ENCODE peak calls at places on chromosomes 11 and 22, in ten cellular contexts. One of them, this sample, is unnamed. For H3K27me3, the result is how much of the 10 kb centered on the place peaks cover.

GRCh38 chr11:35347921-35348331 is 71.4 kb downstream of the SLC1A2 start:
- DNase-seq in right lobe of liver: no peak
- DNase-seq in psoas muscle: peak
- DNase-seq in heart left ventricle: peak
- DNase-seq in thoracic aorta: no peak
- DNase-seq in tibial nerve: no peak
- DNase-seq in sigmoid colon: no peak
- DNase-seq in GM23248: peak
- DNase-seq in mesenchymal stem cell: no peak
- DNase-seq in mesendoderm: peak
- DNase-seq in this sample: no peak

GRCh38 chr11:36213050-36213840 is 76.0 kb downstream of the COMMD9 start:
- DNase-seq in heart left ventricle: no peak
- DNase-seq in mesendoderm: peak
- DNase-seq in thoracic aorta: no peak
- DNase-seq in tibial nerve: no peak
- DNase-seq in right lobe of liver: no peak
- DNase-seq in psoas muscle: no peak
- DNase-seq in sigmoid colon: no peak
- DNase-seq in mesenchymal stem cell: no peak
- DNase-seq in GM23248: no peak
- DNase-seq in this sample: no peak

GRCh38 chr11:116852261-116853125 is 15.1 kb upstream of the APOA1 start:
- DNase-seq in mesendoderm: no peak
- DNase-seq in thoracic aorta: no peak
- DNase-seq in tibial nerve: no peak
- DNase-seq in right lobe of liver: no peak
- DNase-seq in psoas muscle: no peak
- DNase-seq in heart left ventricle: no peak
- DNase-seq in GM23248: peak
- DNase-seq in mesenchymal stem cell: peak
- DNase-seq in sigmoid colon: no peak
- DNase-seq in this sample: no peak

GRCh38 chr11:1756791-1757771 is 6.6 kb downstream of the CTSD start:
- DNase-seq in sigmoid colon: no peak
- DNase-seq in psoas muscle: peak
- DNase-seq in right lobe of liver: peak
- DNase-seq in heart left ventricle: peak
- DNase-seq in thoracic aorta: no peak
- DNase-seq in mesenchymal stem cell: no peak
- DNase-seq in mesendoderm: no peak
- DNase-seq in GM23248: no peak
- DNase-seq in tibial nerve: no peak
- DNase-seq in this sample: no peak

GRCh38 chr22:48440176-48440575 is 1387.5 kb downstream of the BRD1 start:
- DNase-seq in sigmoid colon: no peak
- DNase-seq in mesenchymal stem cell: no peak
- DNase-seq in mesendoderm: no peak
- DNase-seq in thoracic aorta: no peak
- DNase-seq in heart left ventricle: no peak
- DNase-seq in right lobe of liver: peak
- DNase-seq in tibial nerve: no peak
- DNase-seq in psoas muscle: no peak
- DNase-seq in GM23248: no peak
- DNase-seq in this sample: no peak

GRCh38 chr11:57116654-57117053 is 65.1 kb upstream of the LRRC55 start:
- DNase-seq in psoas muscle: peak
- DNase-seq in thoracic aorta: no peak
- DNase-seq in mesendoderm: peak
- DNase-seq in mesenchymal stem cell: peak
- DNase-seq in right lobe of liver: no peak
- DNase-seq in GM23248: peak
- DNase-seq in sigmoid colon: no peak
- DNase-seq in heart left ventricle: peak
- DNase-seq in tibial nerve: no peak
- DNase-seq in this sample: no peak

GRCh38 chr22:20466659-20467379 is 28.8 kb downstream of the KLHL22 start:
- DNase-seq in right lobe of liver: peak
- DNase-seq in mesenchymal stem cell: no peak
- DNase-seq in GM23248: no peak
- DNase-seq in tibial nerve: no peak
- DNase-seq in heart left ventricle: no peak
- DNase-seq in sigmoid colon: no peak
- DNase-seq in psoas muscle: no peak
- DNase-seq in thoracic aorta: no peak
- DNase-seq in mesendoderm: no peak
- DNase-seq in this sample: no peak

GRCh38 chr11:118263694-118264567 is at the start of gene MPZL2:
- DNase-seq in thoracic aorta: no peak
- DNase-seq in mesenchymal stem cell: no peak
- DNase-seq in tibial nerve: no peak
- DNase-seq in GM23248: peak
- DNase-seq in sigmoid colon: no peak
- DNase-seq in heart left ventricle: peak
- DNase-seq in mesendoderm: peak
- DNase-seq in psoas muscle: peak
- DNase-seq in right lobe of liver: peak
- DNase-seq in this sample: no peak

GRCh38 chr11:1546536-1547466 is 25.3 kb downstream of the DUSP8 start:
- DNase-seq in right lobe of liver: no peak
- DNase-seq in GM23248: peak
- DNase-seq in mesenchymal stem cell: peak
- DNase-seq in tibial nerve: no peak
- DNase-seq in thoracic aorta: no peak
- DNase-seq in mesendoderm: peak
- DNase-seq in heart left ventricle: peak
- DNase-seq in psoas muscle: peak
- DNase-seq in sigmoid colon: no peak
- DNase-seq in this sample: no peak

GRCh38 chr22:44438481-44439131 is 59.4 kb downstream of the RTL6 start:
- DNase-seq in mesendoderm: no peak
- DNase-seq in psoas muscle: no peak
- DNase-seq in sigmoid colon: peak
- DNase-seq in mesenchymal stem cell: no peak
- DNase-seq in thoracic aorta: no peak
- DNase-seq in right lobe of liver: no peak
- DNase-seq in GM23248: no peak
- DNase-seq in tibial nerve: no peak
- DNase-seq in heart left ventricle: no peak
- DNase-seq in this sample: peak

GRCh38 chr11:64295760-64296159 is 4.4 kb upstream of the CATSPERZ start:
- DNase-seq in heart left ventricle: no peak
- DNase-seq in GM23248: no peak
- DNase-seq in mesenchymal stem cell: no peak
- DNase-seq in thoracic aorta: no peak
- DNase-seq in mesendoderm: no peak
- DNase-seq in right lobe of liver: no peak
- DNase-seq in tibial nerve: no peak
- DNase-seq in sigmoid colon: no peak
- DNase-seq in psoas muscle: no peak
- DNase-seq in this sample: no peak
- H3K27me3 ChIP-seq in heart left ventricle: half or more
- H3K27me3 ChIP-seq in GM23248: under half
- H3K27me3 ChIP-seq in mesenchymal stem cell: half or more
- H3K27me3 ChIP-seq in thoracic aorta: under half
- H3K27me3 ChIP-seq in mesendoderm: half or more
- H3K27me3 ChIP-seq in right lobe of liver: under half
- H3K27me3 ChIP-seq in tibial nerve: under half
- H3K27me3 ChIP-seq in sigmoid colon: half or more
- H3K27me3 ChIP-seq in psoas muscle: half or more
- H3K27me3 ChIP-seq in this sample: half or more

GRCh38 chr11:124740277-124740882 is 638 bp downstream of the NRGN start:
- DNase-seq in thoracic aorta: no peak
- DNase-seq in heart left ventricle: peak
- DNase-seq in right lobe of liver: peak
- DNase-seq in psoas muscle: no peak
- DNase-seq in tibial nerve: no peak
- DNase-seq in sigmoid colon: no peak
- DNase-seq in mesendoderm: no peak
- DNase-seq in mesenchymal stem cell: no peak
- DNase-seq in GM23248: peak
- DNase-seq in this sample: peak
- H3K27me3 ChIP-seq in thoracic aorta: under half
- H3K27me3 ChIP-seq in heart left ventricle: under half
- H3K27me3 ChIP-seq in right lobe of liver: under half
- H3K27me3 ChIP-seq in psoas muscle: under half
- H3K27me3 ChIP-seq in tibial nerve: under half
- H3K27me3 ChIP-seq in sigmoid colon: half or more
- H3K27me3 ChIP-seq in mesendoderm: half or more
- H3K27me3 ChIP-seq in mesenchymal stem cell: half or more
- H3K27me3 ChIP-seq in GM23248: half or more
- H3K27me3 ChIP-seq in this sample: under half

DNA sequence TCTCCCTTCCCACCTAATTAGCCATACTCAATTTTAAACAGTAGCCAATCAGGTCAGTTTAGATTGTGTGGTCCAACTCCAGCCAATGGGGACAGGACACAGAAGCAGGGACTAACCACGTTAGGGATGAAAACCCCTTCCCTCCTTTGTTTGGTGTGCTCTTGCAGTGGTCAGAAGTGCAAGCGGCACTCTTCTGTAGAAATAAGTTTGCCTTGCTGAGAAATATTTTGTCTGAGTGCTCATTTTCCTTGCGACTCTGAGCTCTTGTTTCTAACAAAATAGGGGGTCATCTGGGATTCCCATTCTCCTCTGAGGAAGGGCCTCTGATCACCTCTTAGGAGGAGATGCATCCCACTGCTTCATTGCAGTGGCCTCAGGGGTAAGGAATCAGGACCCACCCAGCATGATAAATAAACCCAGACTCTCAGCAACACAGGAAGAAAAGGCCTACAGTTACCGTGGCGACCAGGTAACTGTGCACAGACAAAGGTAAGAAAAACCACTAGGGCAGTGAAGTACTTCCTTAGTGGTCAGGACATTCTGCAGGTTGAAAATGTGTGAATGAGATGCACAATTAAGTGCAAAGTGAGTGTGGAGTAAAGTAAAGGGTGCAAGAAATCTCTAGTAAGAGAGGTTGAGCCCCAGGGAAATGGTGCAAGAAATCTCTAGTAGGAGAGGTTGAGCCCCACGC is 55.4 kb downstream of the ZNF280B start:
- DNase-seq in heart left ventricle: no peak
- DNase-seq in psoas muscle: no peak
- DNase-seq in GM23248: no peak
- DNase-seq in sigmoid colon: no peak
- DNase-seq in thoracic aorta: no peak
- DNase-seq in mesenchymal stem cell: no peak
- DNase-seq in tibial nerve: no peak
- DNase-seq in right lobe of liver: no peak
- DNase-seq in mesendoderm: no peak
- DNase-seq in this sample: no peak
- H3K27me3 ChIP-seq in heart left ventricle: under half
- H3K27me3 ChIP-seq in psoas muscle: under half
- H3K27me3 ChIP-seq in GM23248: under half
- H3K27me3 ChIP-seq in sigmoid colon: under half
- H3K27me3 ChIP-seq in thoracic aorta: under half
- H3K27me3 ChIP-seq in mesenchymal stem cell: under half
- H3K27me3 ChIP-seq in tibial nerve: under half
- H3K27me3 ChIP-seq in right lobe of liver: under half
- H3K27me3 ChIP-seq in mesendoderm: under half
- H3K27me3 ChIP-seq in this sample: under half

GRCh38 chr11:12103411-12104225 is 6.8 kb upstream of the MICAL2 start:
- DNase-seq in heart left ventricle: no peak
- DNase-seq in psoas muscle: no peak
- DNase-seq in tibial nerve: no peak
- DNase-seq in GM23248: no peak
- DNase-seq in right lobe of liver: no peak
- DNase-seq in thoracic aorta: no peak
- DNase-seq in sigmoid colon: no peak
- DNase-seq in mesenchymal stem cell: no peak
- DNase-seq in mesendoderm: no peak
- DNase-seq in this sample: no peak

GRCh38 chr11:12106101-12106500 is 4.3 kb upstream of the MICAL2 start:
- DNase-seq in mesenchymal stem cell: no peak
- DNase-seq in tibial nerve: no peak
- DNase-seq in mesendoderm: no peak
- DNase-seq in psoas muscle: no peak
- DNase-seq in sigmoid colon: no peak
- DNase-seq in right lobe of liver: no peak
- DNase-seq in thoracic aorta: no peak
- DNase-seq in heart left ventricle: no peak
- DNase-seq in GM23248: no peak
- DNase-seq in this sample: no peak

GRCh38 chr11:12106501-12106900 is 3.9 kb upstream of the MICAL2 start:
- DNase-seq in tibial nerve: no peak
- DNase-seq in mesenchymal stem cell: no peak
- DNase-seq in psoas muscle: no peak
- DNase-seq in right lobe of liver: no peak
- DNase-seq in heart left ventricle: no peak
- DNase-seq in sigmoid colon: no peak
- DNase-seq in mesendoderm: no peak
- DNase-seq in thoracic aorta: no peak
- DNase-seq in GM23248: no peak
- DNase-seq in this sample: no peak

GRCh38 chr11:12102588-12103410 is 7.6 kb upstream of the MICAL2 start:
- DNase-seq in GM23248: no peak
- DNase-seq in mesendoderm: peak
- DNase-seq in tibial nerve: no peak
- DNase-seq in thoracic aorta: no peak
- DNase-seq in heart left ventricle: no peak
- DNase-seq in sigmoid colon: no peak
- DNase-seq in right lobe of liver: no peak
- DNase-seq in mesenchymal stem cell: no peak
- DNase-seq in psoas muscle: no peak
- DNase-seq in this sample: no peak

GRCh38 chr11:12105471-12105870 is 4.9 kb upstream of the MICAL2 start:
- DNase-seq in tibial nerve: no peak
- DNase-seq in heart left ventricle: no peak
- DNase-seq in thoracic aorta: no peak
- DNase-seq in right lobe of liver: no peak
- DNase-seq in mesenchymal stem cell: no peak
- DNase-seq in GM23248: no peak
- DNase-seq in psoas muscle: no peak
- DNase-seq in sigmoid colon: no peak
- DNase-seq in mesendoderm: no peak
- DNase-seq in this sample: no peak
- H3K27me3 ChIP-seq in tibial nerve: under half
- H3K27me3 ChIP-seq in heart left ventricle: under half
- H3K27me3 ChIP-seq in thoracic aorta: under half
- H3K27me3 ChIP-seq in right lobe of liver: under half
- H3K27me3 ChIP-seq in mesenchymal stem cell: under half
- H3K27me3 ChIP-seq in GM23248: under half
- H3K27me3 ChIP-seq in psoas muscle: under half
- H3K27me3 ChIP-seq in sigmoid colon: under half
- H3K27me3 ChIP-seq in mesendoderm: under half
- H3K27me3 ChIP-seq in this sample: under half

This sample was measured in CD4-positive, alpha-beta T cell.